ENCODE peak calls at places on chromosome 6, in five cellular contexts. I is aorta, D is Peyer's patch, H is GM23248, R is heart right ventricle. N is an unnamed sample. For H3K9me3, the result is how much of the 10 kb centered on the place peaks cover.

GRCh38 chr6:73121421-73121993 is 103.8 kb downstream of the KHDC1L start:
- DNase-seq in I (no peak), D (no peak), H (peak), R (no peak), N (no peak)

GRCh38 chr6:151294561-151295101 is 54.9 kb downstream of the AKAP12 start:
- DNase-seq in I (no peak), D (no peak), H (no peak), R (no peak), N (no peak)

GRCh38 chr6:111469543-111469942 is 13.5 kb downstream of the REV3L start:
- DNase-seq in I (no peak), D (no peak), H (no peak), R (no peak), N (no peak)

GRCh38 chr6:20539387-20539786 is 5.1 kb downstream of the CDKAL1 start:
- DNase-seq in I (no peak), D (no peak), H (no peak), R (no peak), N (no peak)

GRCh38 chr6:151160869-151161268 is 78.9 kb upstream of the AKAP12 start:
- DNase-seq in I (no peak), D (no peak), H (no peak), R (no peak), N (peak)

GRCh38 chr6:105545947-105546710 is 143.2 kb upstream of the PREP start:
- DNase-seq in I (no peak), D (no peak), H (peak), R (no peak), N (no peak)

GRCh38 chr6:37359034-37359433 is 5.3 kb downstream of the RNF8 start:
- DNase-seq in I (no peak), D (no peak), H (no peak), R (no peak), N (no peak)

GRCh38 chr6:137933696-137934095 is 66.6 kb downstream of the TNFAIP3 start:
- DNase-seq in I (no peak), D (no peak), H (peak), R (no peak), N (peak)

GRCh38 chr6:158849899-158850806 is 31.0 kb upstream of the EZR start:
- DNase-seq in I (no peak), D (peak), H (peak), R (no peak), N (peak)

GRCh38 chr6:116564296-116564695 is 7.0 kb upstream of the RWDD1 start:
- DNase-seq in I (no peak), D (no peak), H (peak), R (no peak), N (no peak)

GRCh38 chr6:48136856-48137255 is 25.9 kb upstream of the PTCHD4 start:
- DNase-seq in I (no peak), D (no peak), H (no peak), R (no peak), N (no peak)

GRCh38 chr6:148747145-148747492 is 289 bp downstream of the UST start:
- DNase-seq in I (peak), D (peak), H (peak), R (peak), N (peak)

GRCh38 chr6:159809149-159809548 is 9.1 kb downstream of the PNLDC1 start:
- DNase-seq in I (peak), D (no peak), H (no peak), R (no peak), N (no peak)

GRCh38 chr6:54291738-54292137 is 16.5 kb upstream of the TINAG start:
- DNase-seq in I (no peak), D (no peak), H (peak), R (no peak), N (no peak)

GRCh38 chr6:40349092-40349491 is 238.1 kb downstream of the LRFN2 start:
- DNase-seq in I (no peak), D (peak), H (no peak), R (no peak), N (peak)

GRCh38 chr6:112153926-112154621 is 66.7 kb downstream of the FAM229B start:
- DNase-seq in I (no peak), D (no peak), H (peak), R (no peak), N (no peak)

GRCh38 chr6:1917628-1918371 is 308.1 kb downstream of the FOXC1 start:
- DNase-seq in I (peak), D (no peak), H (peak), R (no peak), N (peak)

GRCh38 chr6:42898891-42899361 is 16.9 kb upstream of the PTCRA start:
- DNase-seq in I (no peak), D (peak), H (peak), R (no peak), N (peak)

GRCh38 chr6:158769228-158769627 is 49.9 kb downstream of the EZR start:
- DNase-seq in I (no peak), D (no peak), H (no peak), R (no peak), N (no peak)

GRCh38 chr6:43021270-43022047 is at the start of gene RRP36:
- DNase-seq in I (peak), D (peak), H (peak), R (peak), N (peak)

GRCh38 chr6:71383891-71384489 is 95.4 kb downstream of the OGFRL1 start:
- DNase-seq in I (no peak), D (no peak), H (peak), R (no peak), N (no peak)

GRCh38 chr6:154923199-154923869 is 71.8 kb upstream of the TIAM2 start:
- DNase-seq in I (no peak), D (no peak), H (no peak), R (no peak), N (no peak)

GRCh38 chr6:9456241-9456658 is 958.6 kb downstream of the TFAP2A start:
- DNase-seq in I (no peak), D (no peak), H (no peak), R (no peak), N (no peak)

GRCh38 chr6:159654483-159655098 is 38.5 kb downstream of the SOD2 start:
- DNase-seq in I (no peak), D (no peak), H (peak), R (no peak), N (no peak)

GRCh38 chr6:157486632-157487031 is 105.6 kb downstream of the ZDHHC14 start:
- DNase-seq in I (no peak), D (peak), H (no peak), R (no peak), N (no peak)

GRCh38 chr6:37482356-37483292 is 17.1 kb downstream of the CCDC167 start:
- DNase-seq in I (no peak), D (peak), H (no peak), R (no peak), N (no peak)

GRCh38 chr6:55388161-55388560 is 60.9 kb downstream of the GFRAL start:
- DNase-seq in I (no peak), D (no peak), H (peak), R (no peak), N (no peak)

GRCh38 chr6:69233195-69233524 is 563.6 kb downstream of the LMBRD1 start:
- DNase-seq in I (no peak), D (no peak), H (no peak), R (no peak), N (no peak)

GRCh38 chr6:129890164-129890563 is 29.0 kb upstream of the TMEM244 start:
- DNase-seq in I (no peak), D (no peak), H (peak), R (no peak), N (peak)

GRCh38 chr6:46217671-46218131 is 46.9 kb upstream of the ENPP5 start:
- DNase-seq in I (no peak), D (peak), H (peak), R (no peak), N (no peak)

GRCh38 chr6:28322661-28323060 is 13.3 kb downstream of the ZSCAN31 start:
- DNase-seq in I (no peak), D (no peak), H (no peak), R (no peak), N (no peak)
- H3K9me3 ChIP-seq in I (under half), D (under half), H (under half), R (under half), N (under half)

DNA sequence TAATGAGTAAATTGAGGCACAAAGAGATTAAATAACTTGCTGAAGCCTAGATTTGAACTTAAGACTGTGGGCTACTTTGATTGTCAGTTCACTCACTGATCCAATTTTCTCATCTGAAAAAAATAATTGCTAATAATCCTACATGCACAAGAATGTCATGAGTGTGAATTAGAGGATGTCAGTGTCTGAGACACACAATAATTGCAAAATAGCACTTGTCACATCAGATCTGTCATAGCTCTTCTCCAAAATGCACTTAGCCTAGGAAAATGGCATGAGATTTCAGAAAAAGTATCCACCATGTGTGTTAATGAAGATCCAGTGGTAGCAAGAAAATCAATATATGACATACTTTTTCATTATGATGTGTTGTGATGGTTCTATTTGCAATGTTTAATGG is 786.3 kb downstream of the C6orf118 start:
- DNase-seq in I (no peak), D (no peak), H (no peak), R (no peak), N (no peak)
- H3K9me3 ChIP-seq in I (under half), D (under half), H (under half), R (under half), N (under half)

GRCh38 chr6:61217714-61218113 is 1068.3 kb downstream of the KHDRBS2 start:
- DNase-seq in I (no peak), D (no peak), H (no peak), R (no peak), N (no peak)
- H3K9me3 ChIP-seq in I (under half), D (under half), H (under half), R (under half), N (under half)

GRCh38 chr6:25511386-25511785 is 140.6 kb upstream of the SCGN start:
- DNase-seq in I (no peak), D (no peak), H (peak), R (no peak), N (no peak)
- H3K9me3 ChIP-seq in I (under half), D (under half), H (under half), R (under half), N (under half)

DNA sequence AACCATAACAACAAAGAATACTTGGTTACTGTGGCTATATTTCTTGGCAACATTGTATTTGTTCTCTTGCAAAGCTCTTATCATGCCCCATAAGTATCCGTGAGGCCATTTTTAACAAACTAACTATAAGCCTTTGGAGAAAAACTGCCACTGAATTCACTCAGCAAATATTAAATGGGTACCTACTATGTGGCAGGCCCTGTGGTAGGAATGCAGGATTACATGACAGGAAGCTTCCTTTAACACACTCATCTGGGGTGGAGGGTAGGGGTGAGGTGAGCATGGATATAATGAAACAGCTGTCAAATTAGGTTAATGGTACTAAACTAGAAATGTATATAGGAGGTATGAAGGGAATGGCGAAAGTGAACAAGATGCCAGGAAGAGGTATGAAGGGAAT is 504.8 kb downstream of the MEI4 start:
- DNase-seq in I (no peak), D (no peak), H (no peak), R (no peak), N (no peak)
- H3K9me3 ChIP-seq in I (under half), D (under half), H (under half), R (under half), N (under half)

GRCh38 chr6:28737750-28738395 is 185.9 kb downstream of the TRIM27 start:
- DNase-seq in I (no peak), D (no peak), H (no peak), R (no peak), N (no peak)
- H3K9me3 ChIP-seq in I (under half), D (under half), H (under half), R (under half), N (under half)